ENCODE peak calls at places on chromosomes 12 and 14, in five cellular contexts. T, C, H, N and I are unnamed samples.

GRCh38 chr12:87848248-87848868 is 180.8 kb downstream of the C12orf50 start:
- DNase-seq in T (peak), C (no peak), N (peak), H (peak), I (peak)

GRCh38 chr14:92937229-92937937 is 14.4 kb downstream of the CHGA start:
- DNase-seq in H (no peak), C (no peak), N (no peak), T (no peak), I (no peak)

GRCh38 chr12:116010467-116010866 is 267.0 kb downstream of the MED13L start:
- DNase-seq in H (no peak), T (no peak), N (no peak), C (no peak), I (no peak)

GRCh38 chr14:95085321-95085720 is 72.0 kb downstream of the DICER1 start:
- DNase-seq in C (no peak), H (no peak), N (no peak), T (no peak), I (no peak)

GRCh38 chr14:50363734-50364113 is 33.0 kb downstream of the CDKL1 start:
- DNase-seq in T (peak), C (no peak), N (no peak), H (peak), I (peak)

GRCh38 chr14:91225025-91225424 is 19.5 kb downstream of the GPR68 start:
- DNase-seq in C (no peak), N (no peak), H (no peak), T (no peak), I (no peak)

GRCh38 chr14:70665448-70666363 is 24.0 kb downstream of the TTC9 start:
- DNase-seq in C (no peak), N (no peak), T (no peak), H (peak), I (no peak)

GRCh38 chr12:58277231-58277630 is 335.9 kb downstream of the ATP23 start:
- DNase-seq in T (no peak), C (no peak), N (no peak), H (no peak), I (no peak)

GRCh38 chr14:23695220-23695999 is 59.2 kb downstream of the DHRS2 start:
- DNase-seq in N (peak), H (no peak), T (no peak), C (peak), I (no peak)

GRCh38 chr12:16345105-16345504 is 2.3 kb upstream of the MGST1 start:
- DNase-seq in C (no peak), T (no peak), N (no peak), H (no peak), I (no peak)

GRCh38 chr12:581321-581720 is 81.9 kb downstream of the NINJ2 start:
- DNase-seq in C (peak), H (no peak), N (no peak), T (no peak), I (no peak)

GRCh38 chr14:44453433-44454171 is 53.5 kb downstream of the FSCB start:
- DNase-seq in T (no peak), C (no peak), H (no peak), N (no peak), I (no peak)

GRCh38 chr12:42504049-42504448 is 85.5 kb downstream of the PRICKLE1 start:
- DNase-seq in C (no peak), N (no peak), H (peak), T (no peak), I (no peak)

GRCh38 chr14:29820785-29821184 is 106.9 kb downstream of the PRKD1 start:
- DNase-seq in T (no peak), C (no peak), H (no peak), N (no peak), I (no peak)